ENCODE peak calls at places on chromosomes 12 and 14, in six cellular contexts. One of them, this sample, is unnamed.
A peak's percentile ranks its signal among the peaks of the same experiment; 100 is the strongest.

GRCh38 chr12:92661269-92661668 is 41.5 kb upstream of the PLEKHG7 start:
- DNase-seq in cardiac fibroblast: no peak
- DNase-seq in CD4-positive, alpha-beta memory T cell: no peak
- DNase-seq in T-helper 1 cell: no peak
- DNase-seq in IMR-90: no peak
- DNase-seq in ureter: no peak
- DNase-seq in this sample: no peak

GRCh38 chr12:131034631-131035267 is 81.0 kb downstream of the ADGRD1 start:
- DNase-seq in cardiac fibroblast: no peak
- DNase-seq in CD4-positive, alpha-beta memory T cell: no peak
- DNase-seq in T-helper 1 cell: no peak
- DNase-seq in IMR-90: no peak
- DNase-seq in ureter: no peak
- DNase-seq in this sample: no peak

GRCh38 chr12:33566403-33566802 is 126.8 kb upstream of the SYT10 start:
- DNase-seq in cardiac fibroblast: no peak
- DNase-seq in CD4-positive, alpha-beta memory T cell: no peak
- DNase-seq in T-helper 1 cell: no peak
- DNase-seq in IMR-90: no peak
- DNase-seq in ureter: no peak
- DNase-seq in this sample: no peak

GRCh38 chr12:105107176-105107496 is 395 bp upstream of the WASHC4 start:
- DNase-seq in cardiac fibroblast: peak; percentile 69
- DNase-seq in CD4-positive, alpha-beta memory T cell: peak; percentile 5
- DNase-seq in T-helper 1 cell: no peak
- DNase-seq in IMR-90: peak; percentile 62
- DNase-seq in ureter: no peak
- DNase-seq in this sample: no peak

GRCh38 chr12:52182898-52183543 is 8.8 kb downstream of the KRT80 start:
- DNase-seq in cardiac fibroblast: peak; percentile 35
- DNase-seq in CD4-positive, alpha-beta memory T cell: no peak
- DNase-seq in T-helper 1 cell: no peak
- DNase-seq in IMR-90: peak; percentile 59
- DNase-seq in ureter: no peak
- DNase-seq in this sample: no peak

GRCh38 chr12:82425241-82425640 is 66.9 kb downstream of the METTL25 start:
- DNase-seq in cardiac fibroblast: peak; percentile 66
- DNase-seq in CD4-positive, alpha-beta memory T cell: no peak
- DNase-seq in T-helper 1 cell: no peak
- DNase-seq in IMR-90: peak; percentile 73
- DNase-seq in ureter: no peak
- DNase-seq in this sample: no peak

GRCh38 chr12:23704992-23705943 is 244.2 kb downstream of the SOX5 start:
- DNase-seq in cardiac fibroblast: no peak
- DNase-seq in CD4-positive, alpha-beta memory T cell: no peak
- DNase-seq in T-helper 1 cell: no peak
- DNase-seq in IMR-90: no peak
- DNase-seq in ureter: no peak
- DNase-seq in this sample: no peak

GRCh38 chr14:76314521-76314951 is 61.4 kb upstream of the ESRRB start:
- DNase-seq in cardiac fibroblast: no peak
- DNase-seq in CD4-positive, alpha-beta memory T cell: no peak
- DNase-seq in T-helper 1 cell: no peak
- DNase-seq in IMR-90: no peak
- DNase-seq in ureter: no peak
- DNase-seq in this sample: no peak

GRCh38 chr14:38098074-38098846 is 109.4 kb upstream of the SSTR1 start:
- DNase-seq in cardiac fibroblast: peak; percentile 72
- DNase-seq in CD4-positive, alpha-beta memory T cell: no peak
- DNase-seq in T-helper 1 cell: no peak
- DNase-seq in IMR-90: peak; percentile 95
- DNase-seq in ureter: no peak
- DNase-seq in this sample: no peak

This sample was measured in activated gamma-delta T cell treated with Interleukin-2 at 50 U/mL for 16 hours.